ENCODE peak calls at places on chromosomes 7 and 10, in seven cellular contexts. P is bronchial epithelial cell; M is KBM-7; C is EL; B is NCI-H345; N is activated CD8-positive, alpha-beta memory T cell treated with anti-CD3 and anti-CD28 coated beads for 48 hours; F is SK-MEL-5. G is an unnamed sample.

GRCh38 chr7:104980969-104981670 is 32.9 kb upstream of the KMT2E start:
- DNase-seq in B (peak; percentile 74), N (no peak), M (peak; percentile 87), C (peak; percentile 63), F (peak; percentile 85), P (peak; percentile 71), G (peak; percentile 53)

GRCh38 chr7:2071133-2071832 is 161.5 kb downstream of the MAD1L1 start:
- DNase-seq in M (no peak), F (no peak), B (no peak), N (no peak), C (no peak), P (no peak), G (no peak)

GRCh38 chr10:114541081-114541833 is 116.8 kb downstream of the ABLIM1 start:
- DNase-seq in C (peak; percentile 42), M (no peak), N (no peak), P (peak; percentile 88), B (no peak), F (no peak), G (no peak)

GRCh38 chr10:97868134-97868685 is 18.6 kb downstream of the GOLGA7B start:
- DNase-seq in C (no peak), N (no peak), P (no peak), F (no peak), M (no peak), B (no peak), G (no peak)

GRCh38 chr10:97065686-97066679 is 119.8 kb downstream of the SLIT1 start:
- DNase-seq in C (no peak), M (no peak), P (no peak), N (no peak), B (peak; percentile 17), F (peak; percentile 19), G (no peak)

GRCh38 chr7:753190-753589 is 26.1 kb upstream of the PRKAR1B start:
- DNase-seq in C (no peak), N (no peak), B (no peak), P (no peak), F (no peak), M (no peak), G (no peak)

GRCh38 chr7:55020481-55020871 is 1.7 kb downstream of the EGFR start:
- DNase-seq in C (peak; percentile 34), B (no peak), F (no peak), P (peak; percentile 93), M (no peak), N (no peak), G (no peak)

GRCh38 chr10:76902949-76903348 is 734.7 kb downstream of the KCNMA1 start:
- DNase-seq in C (no peak), B (no peak), M (peak; percentile 37), P (peak; percentile 20), N (no peak), F (peak; percentile 51), G (peak; percentile 0)

GRCh38 chr7:36742911-36743775 is 18.8 kb upstream of the AOAH start:
- DNase-seq in B (no peak), F (no peak), P (no peak), C (no peak), M (no peak), N (no peak), G (no peak)

GRCh38 chr7:120591-120991 is 71.8 kb upstream of the FAM20C start:
- DNase-seq in M (no peak), N (no peak), B (no peak), P (no peak), C (no peak), F (no peak), G (no peak)

GRCh38 chr10:124654686-124655085 is 89.5 kb downstream of the FAM53B start:
- DNase-seq in M (no peak), F (no peak), C (no peak), P (peak; percentile 88), B (no peak), N (no peak), G (no peak)

GRCh38 chr7:128035712-128036111 is 4.5 kb upstream of the LRRC4 start:
- DNase-seq in M (peak; percentile 15), N (no peak), P (no peak), F (peak; percentile 60), C (peak; percentile 22), B (peak; percentile 15), G (no peak)

GRCh38 chr10:6274040-6274439 is 71.3 kb downstream of the PFKFB3 start:
- DNase-seq in B (no peak), C (no peak), N (no peak), P (peak; percentile 28), M (peak; percentile 9), F (no peak), G (no peak)

GRCh38 chr10:104441601-104442000 is 88.0 kb downstream of the CFAP58 start:
- DNase-seq in M (no peak), P (peak; percentile 83), C (peak; percentile 95), N (no peak), F (no peak), B (no peak), G (no peak)

GRCh38 chr7:1937252-1937605 is 267.2 kb downstream of the ELFN1 start:
- DNase-seq in C (no peak), P (no peak), B (no peak), F (no peak), N (no peak), M (no peak), G (no peak)

GRCh38 chr7:155466814-155467675 is 9.1 kb downstream of the EN2 start:
- DNase-seq in P (no peak), M (peak; percentile 34), N (no peak), F (no peak), C (no peak), B (peak; percentile 59), G (no peak)

GRCh38 chr10:122688293-122688989 is 11.2 kb downstream of the C10orf120 start:
- DNase-seq in P (peak; percentile 51), M (no peak), F (peak; percentile 30), B (no peak), N (no peak), C (peak; percentile 46), G (no peak)

GRCh38 chr7:104252409-104253134 is 44.8 kb upstream of the ORC5 start:
- DNase-seq in N (no peak), P (no peak), M (no peak), B (no peak), C (no peak), F (peak; percentile 68), G (no peak)

GRCh38 chr10:49748006-49748405 is 14.1 kb downstream of the OGDHL start:
- DNase-seq in P (no peak), M (no peak), F (no peak), C (no peak), N (no peak), B (no peak), G (no peak)

GRCh38 chr7:137546671-137547070 is 203.1 kb upstream of the PTN start:
- DNase-seq in B (no peak), M (no peak), C (no peak), P (no peak), F (no peak), N (no peak), G (no peak)

GRCh38 chr7:118054529-118054928 is 129.4 kb upstream of the LSM8 start:
- DNase-seq in P (no peak), F (no peak), B (no peak), M (no peak), C (no peak), N (no peak), G (no peak)

GRCh38 chr7:36838616-36839015 is 114.3 kb upstream of the AOAH start:
- DNase-seq in M (no peak), B (no peak), N (no peak), C (no peak), F (no peak), P (no peak), G (peak; percentile 94)